ENCODE peak calls at places on chromosomes 13 and 19, in nine cellular contexts. H is body of pancreas, G is B cell, Q is omental fat pad, P is epithelial cell of esophagus, F is WTC11, B is uterus, M is Peyer's patch, R is endothelial cell. C is an unnamed sample.

GRCh38 chr13:105370011-105370645 is 1165.3 kb downstream of the EFNB2 start:
- DNase-seq in Q (no peak), F (no peak), M (no peak), H (no peak), B (no peak), R (no peak), G (no peak), P (no peak), C (no peak)

GRCh38 chr19:2982983-2983350 is 5.6 kb downstream of the TLE6 start:
- DNase-seq in G (no peak), M (no peak), Q (peak), P (peak), R (no peak), F (no peak), H (peak), B (peak), C (peak)

GRCh38 chr13:30466841-30467252 is 1.1 kb upstream of the HMGB1 start:
- DNase-seq in B (no peak), R (no peak), G (peak), M (no peak), P (no peak), H (no peak), Q (no peak), F (no peak), C (no peak)

GRCh38 chr19:31518216-31518615 is 169.0 kb upstream of the TSHZ3 start:
- DNase-seq in Q (no peak), P (no peak), B (no peak), M (no peak), R (no peak), F (no peak), H (no peak), G (no peak), C (no peak)

GRCh38 chr19:27752530-27753184 is 1460.3 kb downstream of the UQCRFS1 start:
- DNase-seq in P (no peak), Q (no peak), F (no peak), H (no peak), R (no peak), G (no peak), M (no peak), B (no peak), C (no peak)

GRCh38 chr13:44489751-44490150 is 86.4 kb downstream of the TSC22D1 start:
- DNase-seq in Q (no peak), M (no peak), B (no peak), H (no peak), F (no peak), R (no peak), P (peak), G (no peak), C (no peak)

GRCh38 chr13:109301711-109302110 is 484.7 kb downstream of the IRS2 start:
- DNase-seq in H (no peak), M (no peak), P (no peak), R (no peak), F (no peak), Q (no peak), G (no peak), B (no peak), C (no peak)

GRCh38 chr13:92355213-92355612 is 871.4 kb upstream of the GPC6 start:
- DNase-seq in M (no peak), R (peak), B (no peak), G (no peak), F (peak), H (peak), Q (no peak), P (peak), C (no peak)

GRCh38 chr13:23159205-23159586 is 21.6 kb upstream of the SGCG start:
- DNase-seq in F (peak), H (no peak), G (no peak), B (no peak), M (no peak), P (peak), R (peak), Q (no peak), C (no peak)

GRCh38 chr19:46115396-46116109 is 8.9 kb downstream of the IGFL3 start:
- DNase-seq in G (no peak), M (no peak), B (peak), R (no peak), P (peak), H (peak), Q (no peak), F (no peak), C (peak)

GRCh38 chr13:24625870-24626419 is 54.3 kb upstream of the ATP12A start:
- DNase-seq in P (no peak), G (no peak), B (no peak), Q (no peak), F (no peak), H (no peak), R (no peak), M (no peak), C (no peak)

GRCh38 chr13:23268441-23268840 is 87.7 kb downstream of the SGCG start:
- DNase-seq in B (no peak), F (no peak), R (no peak), H (no peak), M (no peak), Q (no peak), G (no peak), P (no peak), C (no peak)

GRCh38 chr13:75830842-75831241 is 194.7 kb downstream of the LMO7 start:
- DNase-seq in R (no peak), P (no peak), G (no peak), F (no peak), B (no peak), Q (no peak), M (no peak), H (no peak), C (no peak)

GRCh38 chr13:73235385-73235784 is 176.6 kb downstream of the KLF5 start:
- DNase-seq in P (no peak), F (no peak), H (no peak), B (no peak), G (no peak), Q (no peak), R (no peak), M (no peak), C (no peak)

GRCh38 chr13:113737803-113738202 is 21.2 kb upstream of the TMEM255B start:
- DNase-seq in F (no peak), G (no peak), P (no peak), M (no peak), B (no peak), Q (no peak), H (no peak), R (no peak), C (no peak)

GRCh38 chr19:58559275-58560006 is 1.0 kb upstream of the UBE2M start:
- DNase-seq in R (peak), F (peak), M (peak), G (peak), Q (peak), H (peak), B (peak), P (peak), C (peak)

GRCh38 chr13:113327391-113327765 is 30.3 kb downstream of the LAMP1 start:
- DNase-seq in M (no peak), Q (no peak), B (no peak), R (no peak), G (no peak), F (no peak), H (no peak), P (no peak), C (no peak)

GRCh38 chr13:90696656-90697055 is 650.8 kb upstream of the MIR17HG start:
- DNase-seq in H (no peak), R (no peak), B (no peak), M (no peak), G (no peak), P (peak), Q (no peak), F (no peak), C (no peak)

GRCh38 chr19:38769635-38770211 is 3.6 kb downstream of the LGALS7 start:
- DNase-seq in H (peak), M (peak), G (peak), B (peak), R (peak), P (peak), F (peak), Q (peak), C (peak)
- TF ChIP-seq CTCF in H (peak), M (peak), G (peak), B (peak), R (peak), P (peak), F (peak), Q (no peak), C (peak)

DNA sequence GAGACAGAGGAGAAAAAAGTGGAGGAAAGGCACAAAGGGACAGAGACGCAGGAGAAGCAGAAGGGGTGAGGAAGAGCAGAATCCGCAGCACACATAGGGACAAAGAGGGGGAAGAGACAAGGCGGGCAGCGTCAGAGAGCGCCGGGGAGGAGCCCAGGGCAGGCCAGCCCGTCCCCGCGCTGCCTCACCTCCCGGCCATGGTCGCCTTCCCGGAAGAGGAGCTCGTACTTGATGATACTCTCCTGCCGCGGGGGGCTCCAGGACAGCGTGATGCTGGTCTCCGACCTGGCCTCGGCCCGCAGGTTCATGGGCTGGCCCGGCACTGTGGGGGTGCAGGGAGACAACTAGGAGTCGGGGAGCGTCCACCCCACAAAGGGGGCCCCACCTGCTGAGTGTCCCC is 100.6 kb downstream of the PTPRS start:
- DNase-seq in H (no peak), P (no peak), B (no peak), R (no peak), F (no peak), Q (no peak), G (no peak), M (no peak), C (no peak)
- TF ChIP-seq CTCF in H (no peak), P (no peak), B (no peak), R (no peak), F (no peak), Q (no peak), G (no peak), M (no peak), C (no peak)

DNA sequence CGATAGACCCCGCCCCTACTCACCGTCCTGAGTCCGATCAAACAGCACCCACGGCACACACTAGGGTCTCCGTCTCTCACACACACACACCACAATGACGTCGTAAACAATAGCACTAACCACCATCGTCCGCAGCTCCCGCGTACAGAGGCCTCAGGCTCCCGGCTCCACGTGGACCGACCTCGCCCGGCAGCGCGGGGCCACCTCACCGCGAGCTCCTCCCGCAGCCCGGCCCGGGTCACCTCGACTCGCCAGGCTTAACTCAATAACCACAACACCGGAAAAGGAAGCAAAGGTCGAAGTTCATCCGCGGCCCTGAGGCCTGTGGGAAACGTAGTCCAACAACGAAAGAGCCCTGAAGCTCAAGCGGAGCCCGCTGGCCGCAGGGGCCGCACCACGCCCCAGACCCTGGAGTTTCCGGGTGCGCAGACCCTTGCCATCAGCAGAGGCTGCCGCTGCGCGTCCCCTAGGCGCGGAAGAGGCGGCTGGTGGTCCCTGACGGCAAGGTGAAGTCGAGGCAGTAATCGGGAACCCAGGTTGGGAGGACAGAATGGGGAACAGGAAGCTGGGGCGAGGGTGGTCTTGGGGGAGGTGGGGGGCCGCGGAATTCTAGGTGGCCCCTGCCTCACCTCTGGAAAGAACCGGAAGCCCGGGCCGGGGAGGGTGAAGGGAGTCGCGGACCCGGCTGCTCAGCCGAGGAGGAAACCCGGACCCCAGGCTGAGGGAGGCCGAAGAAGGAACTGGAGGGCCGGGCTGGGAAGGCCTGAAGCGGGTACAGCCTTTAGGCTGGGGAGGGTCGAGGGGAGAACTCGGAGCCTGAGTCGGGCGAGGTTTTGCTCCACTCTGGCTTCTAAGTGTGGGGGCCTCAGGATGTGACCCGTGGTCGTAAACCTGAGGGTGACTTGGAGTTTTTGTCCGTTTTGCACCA is at the start of gene ZNF529:
- DNase-seq in H (peak), F (peak), P (peak), Q (peak), G (peak), M (peak), B (peak), R (peak), C (peak)
- TF ChIP-seq CTCF in H (no peak), F (no peak), P (no peak), Q (no peak), G (no peak), M (no peak), B (no peak), R (no peak), C (no peak)

GRCh38 chr13:111345682-111346081 is 25.2 kb downstream of the TEX29 start:
- DNase-seq in B (no peak), P (no peak), G (no peak), F (no peak), M (no peak), H (no peak), Q (no peak), R (no peak), C (no peak)

GRCh38 chr13:111343186-111343805 is 22.9 kb downstream of the TEX29 start:
- DNase-seq in H (no peak), M (no peak), B (no peak), G (no peak), F (no peak), R (no peak), Q (no peak), P (no peak), C (no peak)

GRCh38 chr13:111346281-111346680 is 25.8 kb downstream of the TEX29 start:
- DNase-seq in P (no peak), R (no peak), M (no peak), B (no peak), H (no peak), G (no peak), F (no peak), Q (no peak), C (no peak)

GRCh38 chr13:111342716-111343115 is 22.3 kb downstream of the TEX29 start:
- DNase-seq in F (no peak), P (no peak), H (no peak), R (no peak), Q (no peak), M (no peak), G (no peak), B (no peak), C (no peak)

GRCh38 chr13:111344471-111345191 is 24.2 kb downstream of the TEX29 start:
- DNase-seq in H (peak), M (no peak), G (no peak), B (no peak), P (peak), F (peak), Q (no peak), R (peak), C (no peak)
- TF ChIP-seq CTCF in H (peak), M (no peak), G (no peak), B (no peak), P (peak), F (peak), Q (no peak), R (peak), C (peak)

GRCh38 chr13:38421590-38422560 is 72.2 kb downstream of the UFM1 start:
- DNase-seq in R (no peak), F (no peak), P (peak), Q (no peak), G (no peak), M (no peak), H (no peak), B (no peak), C (no peak)
- TF ChIP-seq CTCF in R (no peak), F (no peak), P (no peak), Q (no peak), G (no peak), M (no peak), H (no peak), B (no peak), C (no peak)

DNA sequence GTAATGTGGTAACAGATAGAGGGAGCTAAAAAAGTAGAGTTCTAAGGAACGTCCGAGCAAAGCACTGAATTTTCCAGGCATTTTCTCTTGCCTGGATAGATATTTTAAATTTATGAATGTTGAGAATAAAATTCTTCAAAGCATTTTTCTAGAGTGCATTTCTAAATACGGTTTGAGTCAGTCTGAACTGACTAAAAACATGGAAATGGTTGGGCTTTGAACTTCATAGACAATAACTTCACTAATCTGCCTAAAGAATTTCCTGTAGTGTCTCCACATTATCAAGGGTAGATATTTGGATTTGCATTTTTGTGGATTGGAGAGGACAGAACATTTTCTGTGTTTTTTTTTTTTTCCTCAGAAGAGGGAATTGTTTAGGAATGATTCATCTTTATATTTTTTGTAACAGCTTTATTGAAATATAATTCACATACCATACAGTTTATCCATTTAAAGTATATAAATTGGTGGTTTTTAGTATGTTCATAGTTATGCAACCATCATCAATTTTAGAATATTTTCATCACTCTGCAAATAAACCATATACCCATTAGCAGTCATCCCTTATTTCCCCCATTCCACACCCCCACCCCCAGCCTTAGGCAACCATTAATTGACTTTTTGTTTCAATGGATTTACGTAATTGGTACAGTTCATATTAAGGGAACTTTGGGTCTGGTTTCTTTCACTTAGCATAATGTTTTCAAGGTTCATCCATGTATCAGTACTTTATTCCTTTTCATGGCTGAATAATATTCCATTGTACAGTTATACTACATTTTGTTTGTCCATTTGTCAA is 20.7 kb downstream of the GARRE1 start:
- DNase-seq in Q (no peak), F (no peak), R (no peak), M (no peak), B (no peak), P (no peak), H (no peak), G (no peak), C (peak)
- TF ChIP-seq CTCF in Q (no peak), F (no peak), R (no peak), M (no peak), B (no peak), P (no peak), H (no peak), G (no peak), C (peak)

C was measured in AG09319.